ENCODE peak calls at places on chromosomes 13 and 19, in eight cellular contexts. B, P, O, U, W, R, Y and S are unnamed samples.

GRCh38 chr13:25068810-25069209 is 27.1 kb upstream of the PABPC3 start:
- DNase-seq in B (no peak), P (no peak), O (no peak), U (no peak), W (no peak), R (no peak), Y (no peak), S (no peak)

GRCh38 chr19:10554760-10555612 is 10.8 kb downstream of the KRI1 start:
- DNase-seq in B (no peak), P (no peak), O (no peak), U (no peak), W (no peak), R (no peak), Y (no peak), S (no peak)

GRCh38 chr19:32450217-32450616 is 44.6 kb downstream of the DPY19L3 start:
- DNase-seq in B (no peak), P (no peak), O (no peak), U (no peak), W (no peak), R (no peak), Y (no peak), S (no peak)

GRCh38 chr13:99178636-99179035 is 22.0 kb upstream of the UBAC2 start:
- DNase-seq in B (no peak), P (no peak), O (no peak), U (no peak), W (peak; percentile 71), R (no peak), Y (no peak), S (peak; percentile 49)

GRCh38 chr19:5642204-5642603 is 19.3 kb downstream of the SAFB start:
- DNase-seq in B (no peak), P (no peak), O (no peak), U (no peak), W (no peak), R (peak; percentile 5), Y (no peak), S (no peak)

GRCh38 chr13:29830000-29830399 is 20.4 kb downstream of the UBL3 start:
- DNase-seq in B (no peak), P (no peak), O (no peak), U (no peak), W (no peak), R (no peak), Y (no peak), S (no peak)

GRCh38 chr13:44649118-44649455 is 73.0 kb upstream of the TSC22D1 start:
- DNase-seq in B (no peak), P (no peak), O (no peak), U (no peak), W (no peak), R (no peak), Y (no peak), S (no peak)

GRCh38 chr19:14758816-14759215 is 19.5 kb downstream of the ADGRE2 start:
- DNase-seq in B (no peak), P (no peak), O (no peak), U (no peak), W (no peak), R (no peak), Y (no peak), S (no peak)

GRCh38 chr13:71378992-71379905 is 487.8 kb downstream of the DACH1 start:
- DNase-seq in B (no peak), P (no peak), O (no peak), U (no peak), W (no peak), R (no peak), Y (no peak), S (no peak)

GRCh38 chr19:913080-913748 is at the start of gene R3HDM4:
- DNase-seq in B (no peak), P (peak; percentile 89), O (peak; percentile 68), U (peak; percentile 84), W (peak; percentile 93), R (peak; percentile 86), Y (no peak), S (peak; percentile 82)

GRCh38 chr19:51491586-51491985 is 10.0 kb downstream of the SIGLEC12 start:
- DNase-seq in B (no peak), P (no peak), O (no peak), U (no peak), W (no peak), R (no peak), Y (no peak), S (no peak)

GRCh38 chr13:44218501-44219240 is 155.0 kb upstream of the SERP2 start:
- DNase-seq in B (no peak), P (peak; percentile 74), O (peak; percentile 89), U (peak; percentile 59), W (peak; percentile 74), R (peak; percentile 89), Y (no peak), S (no peak)

GRCh38 chr19:47758433-47758784 is 13.1 kb downstream of the NOP53 start:
- DNase-seq in B (no peak), P (no peak), O (no peak), U (no peak), W (no peak), R (no peak), Y (no peak), S (no peak)

GRCh38 chr19:6947745-6948144 is 60.4 kb downstream of the ADGRE1 start:
- DNase-seq in B (peak; percentile 23), P (no peak), O (no peak), U (no peak), W (no peak), R (no peak), Y (no peak), S (no peak)

GRCh38 chr13:98678741-98679140 is 73.7 kb downstream of the SLC15A1 start:
- DNase-seq in B (no peak), P (no peak), O (no peak), U (no peak), W (no peak), R (no peak), Y (no peak), S (no peak)

GRCh38 chr19:47402504-47402903 is 16.8 kb downstream of the MEIS3 start:
- DNase-seq in B (no peak), P (no peak), O (no peak), U (no peak), W (no peak), R (no peak), Y (no peak), S (no peak)

GRCh38 chr13:110332750-110333149 is 25.7 kb downstream of the COL4A2 start:
- DNase-seq in B (no peak), P (no peak), O (no peak), U (no peak), W (no peak), R (no peak), Y (no peak), S (no peak)

GRCh38 chr13:110334841-110335490 is 27.9 kb downstream of the COL4A2 start:
- DNase-seq in B (no peak), P (no peak), O (no peak), U (no peak), W (no peak), R (no peak), Y (no peak), S (no peak)

GRCh38 chr13:110336108-110336507 is 29.0 kb downstream of the COL4A2 start:
- DNase-seq in B (no peak), P (no peak), O (no peak), U (no peak), W (no peak), R (no peak), Y (no peak), S (no peak)

GRCh38 chr13:110334256-110334655 is 27.2 kb downstream of the COL4A2 start:
- DNase-seq in B (no peak), P (no peak), O (no peak), U (no peak), W (no peak), R (no peak), Y (no peak), S (no peak)

GRCh38 chr13:110333837-110334236 is 26.8 kb downstream of the COL4A2 start:
- DNase-seq in B (no peak), P (no peak), O (no peak), U (no peak), W (no peak), R (no peak), Y (no peak), S (no peak)
- H3K4me1 ChIP-seq in B (no peaks in the 10 kb centered on the region), P (no peaks in the 10 kb centered on the region), O (no peaks in the 10 kb centered on the region), U (peaks cover 22% of the 10 kb centered on the region), W (peaks cover 3% of the 10 kb centered on the region), R (peaks cover 63% of the 10 kb centered on the region), Y (peaks cover 49% of the 10 kb centered on the region), S (no peaks in the 10 kb centered on the region)

DNA sequence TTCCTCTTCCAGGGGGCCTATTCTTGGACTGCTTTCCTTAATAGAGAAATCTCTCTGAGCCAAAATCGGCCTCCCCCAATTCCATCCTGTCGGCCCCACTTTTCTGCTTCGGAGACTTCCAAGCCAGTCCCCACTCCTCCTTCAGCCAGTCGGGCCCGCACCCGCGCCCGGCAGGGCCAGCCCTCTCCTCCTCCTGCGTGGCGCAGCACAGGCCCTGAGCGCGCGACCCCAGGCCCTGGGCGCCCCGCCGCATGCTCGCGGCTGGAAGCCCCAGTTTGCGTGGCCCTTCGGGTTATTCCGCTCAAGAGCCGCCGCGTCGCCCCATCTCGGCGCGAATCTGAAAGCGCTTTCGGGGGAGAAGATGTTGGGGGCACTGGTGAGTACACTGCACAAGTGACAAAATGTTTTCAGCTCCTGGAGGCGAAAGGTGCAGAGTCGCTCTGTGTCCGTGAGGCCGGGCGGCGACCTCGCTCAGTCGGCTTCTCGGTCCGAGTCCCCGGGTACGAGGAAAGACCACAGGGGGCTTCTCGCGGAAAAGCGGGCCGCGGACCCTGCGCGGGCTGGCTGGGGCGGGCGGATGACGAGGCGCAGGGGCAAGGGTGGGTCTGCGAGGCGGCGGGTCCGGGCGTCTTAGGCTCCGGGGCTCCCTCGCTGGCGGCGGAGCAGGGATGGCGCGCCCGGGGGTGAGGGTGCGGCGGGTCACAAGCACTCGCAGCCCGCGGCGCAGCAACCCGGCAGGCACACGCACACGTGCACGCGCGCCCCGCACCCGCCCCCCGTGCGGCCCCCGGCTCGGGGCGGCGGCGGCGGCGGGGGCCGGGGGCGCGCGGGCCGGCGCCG is at the start of gene IL17D:
- DNase-seq in B (no peak), P (no peak), O (no peak), U (no peak), W (no peak), R (no peak), Y (no peak), S (peak; percentile 52)
- TF ChIP-seq CTCF in B (no peak), P (no peak), O (no peak), U (no peak), W (no peak), R (no peak), Y (no peak), S (no peak)

DNA sequence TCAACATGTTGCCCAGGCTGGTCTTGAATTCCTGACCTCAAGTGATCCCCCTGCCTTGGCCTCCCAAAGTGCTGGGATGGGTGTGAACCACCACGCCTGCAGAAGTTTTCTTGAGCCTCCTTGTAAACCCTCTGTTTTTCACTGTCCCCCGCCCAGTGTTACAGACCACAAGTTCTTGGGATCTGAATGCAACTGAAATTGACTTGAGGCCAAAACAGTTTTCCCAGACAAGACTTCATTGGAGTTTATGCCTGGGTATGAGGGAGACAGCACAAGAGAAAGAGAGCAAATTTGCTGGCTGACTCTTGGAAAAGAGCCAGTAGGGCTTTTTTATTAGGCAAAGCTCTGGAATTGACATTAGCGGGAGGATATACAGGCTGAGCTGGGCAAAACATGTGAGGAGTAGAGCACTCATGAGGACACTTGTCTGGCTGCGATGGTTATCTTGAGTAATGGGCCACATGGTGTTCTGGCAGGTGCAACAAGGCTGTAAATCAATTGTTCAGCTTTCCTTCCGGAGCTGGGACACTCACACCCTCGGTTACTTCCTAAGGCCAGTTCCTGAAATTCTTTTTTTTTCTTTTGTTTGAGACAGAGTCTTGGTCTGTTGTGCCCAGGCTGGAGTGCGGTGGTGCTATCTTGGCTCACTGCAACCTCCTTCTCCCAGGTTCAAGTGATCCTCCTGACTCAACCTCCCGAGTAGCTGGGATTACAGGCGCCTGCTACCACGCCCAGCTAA is 12.7 kb upstream of the HNRNPL start:
- DNase-seq in B (no peak), P (no peak), O (no peak), U (peak; percentile 72), W (no peak), R (no peak), Y (no peak), S (peak; percentile 91)
- H3K4me1 ChIP-seq in B (peaks cover 20% of the 10 kb centered on the region), P (no peaks in the 10 kb centered on the region), O (no peaks in the 10 kb centered on the region), U (no peaks in the 10 kb centered on the region), W (no peaks in the 10 kb centered on the region), R (peaks cover 41% of the 10 kb centered on the region), Y (peaks cover 56% of the 10 kb centered on the region), S (peaks cover 9% of the 10 kb centered on the region)

GRCh38 chr19:18322318-18322758 is 538 bp downstream of the LSM4 start:
- DNase-seq in B (no peak), P (peak; percentile 65), O (no peak), U (no peak), W (no peak), R (peak; percentile 55), Y (no peak), S (peak; percentile 74)
- TF ChIP-seq CTCF in B (no peak), P (peak; percentile 16), O (no peak), U (no peak), W (no peak), R (no peak), Y (no peak), S (peak; percentile 52)